ENCODE peak calls at places on chromosomes 4 and X, in five cellular contexts. W is SW480; J is IMR-90; C is stimulated activated CD8-positive, alpha-beta memory T cell treated with anti-CD3 and anti-CD28 coated beads, Interleukin-4, amount 100 ng/mL, for 4 hours; Z is pancreas. N is an unnamed sample.

GRCh38 chrX:106397788-106398538 is 213.8 kb upstream of the RADX start:
- DNase-seq in W (peak; percentile 20), J (no peak), C (no peak), Z (no peak), N (peak; percentile 4)

GRCh38 chr4:35912174-35912573 is 332.1 kb downstream of the ARAP2 start:
- DNase-seq in W (no peak), J (no peak), C (no peak), Z (no peak), N (peak; percentile 0)

GRCh38 chr4:113452868-113453620 is 308.5 kb downstream of the CAMK2D start:
- DNase-seq in W (no peak), J (peak; percentile 79), C (no peak), Z (no peak), N (peak; percentile 13)

GRCh38 chr4:102868153-102868781 is 525 bp upstream of the CISD2 start:
- DNase-seq in W (peak; percentile 1), J (no peak), C (no peak), Z (peak; percentile 21), N (no peak)

GRCh38 chrX:120015145-120016067 is 62.1 kb downstream of the RHOXF2B start:
- DNase-seq in W (peak; percentile 33), J (no peak), C (no peak), Z (peak; percentile 50), N (no peak)

GRCh38 chr4:36099509-36099908 is 144.8 kb downstream of the ARAP2 start:
- DNase-seq in W (no peak), J (no peak), C (no peak), Z (no peak), N (no peak)

GRCh38 chr4:182923376-182923775 is 6.2 kb upstream of the DCTD start:
- DNase-seq in W (no peak), J (peak; percentile 67), C (no peak), Z (no peak), N (no peak)

GRCh38 chr4:66284991-66285451 is 614.7 kb upstream of the EPHA5 start:
- DNase-seq in W (no peak), J (no peak), C (no peak), Z (no peak), N (no peak)

GRCh38 chr4:75289843-75290616 is 224.2 kb downstream of the RCHY1 start:
- DNase-seq in W (peak; percentile 53), J (no peak), C (no peak), Z (peak; percentile 12), N (peak; percentile 49)

GRCh38 chr4:185656467-185656890 is 121.2 kb upstream of the PDLIM3 start:
- DNase-seq in W (no peak), J (peak; percentile 18), C (no peak), Z (peak; percentile 56), N (no peak)

GRCh38 chr4:80989921-80990544 is 40.5 kb upstream of the BMP3 start:
- DNase-seq in W (peak; percentile 43), J (peak; percentile 73), C (no peak), Z (peak; percentile 17), N (peak; percentile 84)

GRCh38 chrX:154013614-154014360 is 5.9 kb downstream of the IRAK1 start:
- DNase-seq in W (no peak), J (peak; percentile 10), C (no peak), Z (no peak), N (peak; percentile 75)